ENCODE peak calls at places on chromosomes 16 and 17, in five cellular contexts. C is ovary, K is mammary epithelial cell, U is HCT116, V is upper lobe of right lung. J is an unnamed sample. For H3K36me3, the result is how much of the 10 kb centered on the place peaks cover.

GRCh38 chr17:78131172-78132085 is 858 bp downstream of the TMC8 start:
- DNase-seq in C (no peak), K (no peak), U (no peak), V (peak), J (no peak)

GRCh38 chr17:1158879-1159278 is 20.9 kb downstream of the ABR start:
- DNase-seq in K (no peak), U (no peak), V (no peak), C (no peak), J (no peak)

GRCh38 chr17:78140169-78141051 is 5.8 kb upstream of the C17orf99 start:
- DNase-seq in K (peak), C (peak), V (peak), U (peak), J (peak)

GRCh38 chr16:82979406-82980111 is 352.8 kb downstream of the CDH13 start:
- DNase-seq in C (no peak), U (no peak), V (no peak), K (no peak), J (peak)

GRCh38 chr16:15933781-15934180 is 15.6 kb upstream of the ABCC1 start:
- DNase-seq in V (peak), K (no peak), U (no peak), C (no peak), J (no peak)

GRCh38 chr16:73605309-73605708 is 557.4 kb upstream of the ZFHX3 start:
- DNase-seq in C (no peak), V (no peak), U (no peak), K (no peak), J (no peak)

GRCh38 chr17:66255527-66255971 is 26.3 kb upstream of the APOH start:
- DNase-seq in U (no peak), C (no peak), K (no peak), V (no peak), J (no peak)

GRCh38 chr17:36529121-36529520 is 5.5 kb downstream of the MYO19 start:
- DNase-seq in U (no peak), K (peak), C (no peak), V (no peak), J (no peak)

GRCh38 chr17:74759243-74759801 is 10.9 kb downstream of the NHERF1 start:
- DNase-seq in U (no peak), K (no peak), V (no peak), C (no peak), J (peak)

GRCh38 chr16:64440421-64440831 is 681.4 kb downstream of the CDH11 start:
- DNase-seq in U (no peak), C (no peak), V (no peak), K (peak), J (no peak)

GRCh38 chr16:30063893-30064745 is 1.4 kb upstream of the ALDOA start:
- DNase-seq in U (no peak), V (peak), K (no peak), C (peak), J (peak)

GRCh38 chr17:60149691-60150582 is at the start of gene CA4:
- DNase-seq in V (no peak), K (no peak), C (no peak), U (no peak), J (no peak)

GRCh38 chr17:60148300-60148838 is 1.4 kb upstream of the CA4 start:
- DNase-seq in C (no peak), K (no peak), U (no peak), V (no peak), J (no peak)

GRCh38 chr17:60145006-60145935 is 4.5 kb upstream of the CA4 start:
- DNase-seq in K (peak), C (no peak), U (no peak), V (no peak), J (no peak)

GRCh38 chr17:60146206-60146605 is 3.6 kb upstream of the CA4 start:
- DNase-seq in K (no peak), V (no peak), C (no peak), U (no peak), J (no peak)

DNA sequence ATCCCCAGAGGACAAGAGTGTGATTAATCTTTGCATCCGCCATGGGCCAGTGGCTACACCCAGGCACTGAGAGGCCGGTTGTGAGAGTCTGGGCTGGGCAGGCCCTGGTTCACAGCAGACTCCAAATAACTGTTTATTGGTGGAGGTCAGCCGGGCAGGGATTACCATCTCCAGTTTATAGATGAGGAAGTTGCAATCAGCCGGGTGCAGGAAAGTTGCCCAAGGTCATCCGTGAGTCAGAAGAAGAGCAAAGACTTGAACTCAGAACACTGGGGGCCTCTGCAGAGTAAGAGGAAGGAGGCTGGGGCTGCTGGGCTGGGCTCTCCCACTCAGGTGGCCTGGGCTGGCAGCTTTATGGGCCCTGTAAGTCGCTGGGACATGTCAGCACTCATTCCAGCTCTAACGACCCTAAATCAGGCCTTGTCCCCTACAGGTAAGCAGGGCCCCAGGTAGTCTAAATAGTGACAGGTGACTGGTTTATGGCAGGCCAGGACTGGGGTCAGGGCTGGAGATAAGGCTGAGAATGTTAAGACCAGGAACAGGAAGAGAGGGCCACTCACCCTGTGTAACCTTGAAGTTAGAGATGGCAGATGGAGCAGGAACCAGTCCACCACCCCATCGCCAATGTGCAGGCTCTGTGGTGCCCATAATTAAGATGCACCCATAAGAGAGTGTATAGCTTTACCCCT is 2.1 kb upstream of the CA4 start:
- DNase-seq in U (no peak), K (no peak), C (no peak), V (no peak), J (no peak)
- H3K27ac ChIP-seq in U (no peak), K (no peak), C (no peak), V (no peak), J (no peak)

GRCh38 chr16:50354082-50354481 is 14.7 kb downstream of the BRD7 start:
- DNase-seq in U (no peak), K (no peak), C (no peak), V (no peak), J (no peak)
- H3K36me3 ChIP-seq in U (under half), K (under half), C (under half), V (half or more), J (under half)

GRCh38 chr17:42116705-42117396 is 4.3 kb downstream of the KAT2A start:
- DNase-seq in K (peak), C (peak), U (peak), V (peak), J (peak)
- H3K27ac ChIP-seq in K (no peak), C (no peak), U (no peak), V (no peak), J (no peak)

GRCh38 chr16:85656351-85657266 is 32.1 kb downstream of the GINS2 start:
- DNase-seq in V (no peak), C (peak), U (no peak), K (no peak), J (no peak)

GRCh38 chr16:85659336-85659735 is 29.4 kb downstream of the GINS2 start:
- DNase-seq in K (no peak), C (no peak), U (no peak), V (no peak), J (no peak)

GRCh38 chr16:85657267-85657650 is 31.5 kb downstream of the GINS2 start:
- DNase-seq in U (no peak), K (no peak), C (peak), V (no peak), J (no peak)

GRCh38 chr16:85658504-85659326 is 30.0 kb downstream of the GINS2 start:
- DNase-seq in U (no peak), C (no peak), V (no peak), K (no peak), J (no peak)

DNA sequence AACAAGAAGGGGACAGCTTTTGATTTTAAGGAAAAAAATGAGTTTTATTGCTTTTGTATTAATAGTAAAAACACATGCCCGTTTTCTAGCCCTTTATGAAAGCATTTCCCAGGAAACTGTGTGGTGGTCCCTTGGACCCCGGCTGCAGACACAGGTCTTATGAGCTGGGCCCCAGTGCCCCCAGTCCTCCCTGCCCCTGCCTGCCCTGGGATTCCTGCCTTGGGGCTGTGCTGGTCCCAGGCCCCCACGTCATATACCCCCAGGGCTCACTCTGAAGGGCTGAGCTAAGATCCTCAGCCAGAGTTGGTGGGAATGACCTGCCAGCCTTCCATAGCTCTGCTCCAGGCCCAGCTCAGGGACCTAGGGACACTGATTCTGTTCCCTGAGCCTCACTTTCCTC is 30.8 kb downstream of the GINS2 start:
- DNase-seq in C (no peak), V (no peak), U (no peak), K (no peak), J (no peak)
- H3K36me3 ChIP-seq in C (under half), V (half or more), U (half or more), K (under half), J (under half)

GRCh38 chr16:11914210-11914758 is 1.5 kb downstream of the GSPT1 start:
- DNase-seq in C (no peak), U (no peak), V (no peak), K (peak), J (peak)
- H3K27ac ChIP-seq in C (no peak), U (peak), V (peak), K (peak), J (peak)

DNA sequence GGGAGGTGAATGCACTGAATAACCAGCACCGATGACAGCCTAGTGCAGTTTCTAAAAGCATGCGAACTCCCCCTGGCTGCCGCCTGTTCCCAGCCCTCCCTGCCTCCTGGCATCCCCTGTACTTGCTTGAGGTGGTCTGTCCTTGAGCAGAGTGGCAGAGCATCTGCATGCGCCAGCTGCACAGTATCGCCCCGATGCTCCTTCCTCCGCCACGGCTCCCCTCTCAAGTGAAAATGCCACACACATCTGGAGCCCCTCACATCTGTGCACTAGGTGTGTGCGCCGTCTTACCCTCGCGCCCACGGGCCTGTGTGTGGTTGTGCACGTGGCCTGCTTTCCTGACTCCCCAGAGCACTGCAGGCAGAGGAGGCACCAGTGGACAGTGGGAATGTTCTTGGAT is 111.9 kb downstream of the CCDC182 start:
- DNase-seq in K (no peak), C (no peak), U (no peak), V (peak), J (no peak)
- H3K36me3 ChIP-seq in K (under half), C (under half), U (under half), V (under half), J (under half)

DNA sequence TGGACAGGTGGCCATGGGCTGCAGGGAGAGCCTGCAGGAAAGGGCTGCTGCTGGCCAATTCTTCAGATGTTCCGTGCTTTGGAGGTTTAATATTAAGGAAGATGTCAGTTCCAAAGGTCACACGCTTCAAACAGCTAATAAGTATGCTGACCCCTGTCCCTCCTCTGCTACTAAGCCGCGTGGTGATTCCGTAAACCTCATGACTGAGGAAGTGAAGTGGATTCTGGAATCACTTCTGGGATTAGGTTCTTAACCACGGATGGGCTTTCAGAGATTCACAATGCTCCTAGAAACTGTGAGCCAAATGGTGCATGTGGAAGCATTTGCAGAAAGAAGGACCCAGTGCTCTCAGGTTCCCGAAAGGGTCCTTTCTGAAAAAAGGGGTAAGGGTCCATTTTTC is 28.5 kb upstream of the ERN1 start:
- DNase-seq in V (no peak), K (no peak), U (no peak), C (no peak), J (peak)
- H3K27ac ChIP-seq in V (no peak), K (no peak), U (no peak), C (no peak), J (no peak)

GRCh38 chr17:58082870-58083490 is at the start of gene DYNLL2:
- DNase-seq in K (peak), V (peak), U (peak), C (peak), J (peak)

GRCh38 chr17:58084317-58084981 is 1.2 kb downstream of the DYNLL2 start:
- DNase-seq in U (peak), V (peak), K (peak), C (peak), J (peak)

GRCh38 chr17:58086953-58087352 is 3.7 kb downstream of the DYNLL2 start:
- DNase-seq in K (no peak), V (no peak), U (no peak), C (no peak), J (no peak)

GRCh38 chr17:58083491-58084316 is 485 bp downstream of the DYNLL2 start:
- DNase-seq in V (peak), K (peak), U (no peak), C (peak), J (peak)

DNA sequence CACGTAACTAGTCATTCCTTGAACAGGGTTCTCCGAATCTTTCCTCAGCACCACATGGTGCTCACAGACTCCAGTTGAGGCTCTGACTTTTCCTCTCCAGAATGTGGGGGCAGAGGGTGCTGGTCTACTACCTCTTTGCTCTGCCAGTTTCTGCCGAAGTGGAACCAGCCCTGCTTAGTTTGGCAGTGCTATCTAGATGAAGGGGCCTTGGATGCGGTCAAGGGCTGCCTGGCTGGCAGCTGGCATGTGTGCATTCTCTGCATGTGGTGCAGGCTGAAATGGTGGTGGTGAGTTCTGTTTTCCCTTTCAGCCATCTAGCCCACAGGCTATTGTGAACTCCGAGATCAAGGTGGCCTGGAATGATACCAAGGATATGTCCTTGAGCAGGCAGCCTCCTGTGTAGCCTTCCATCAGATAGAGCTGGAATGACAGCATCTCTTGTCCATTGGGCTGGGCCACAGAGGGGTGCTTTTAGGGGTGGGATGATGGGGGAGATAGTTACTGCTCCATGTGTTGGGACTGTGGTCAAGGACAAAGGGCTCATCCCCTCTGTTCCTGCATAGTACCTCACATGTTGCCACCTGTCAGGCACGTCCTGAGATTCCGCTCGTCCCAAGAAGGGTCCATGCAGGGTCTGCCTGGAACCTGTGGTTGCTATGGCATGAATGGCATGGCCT is 2.0 kb downstream of the DYNLL2 start:
- DNase-seq in K (no peak), C (no peak), V (no peak), U (no peak), J (no peak)
- H3K36me3 ChIP-seq in K (under half), C (under half), V (under half), U (half or more), J (under half)

GRCh38 chr17:10623786-10624338 is 33.2 kb downstream of the MYH3 start:
- DNase-seq in C (no peak), V (no peak), U (no peak), K (no peak), J (no peak)

GRCh38 chr17:10624966-10625365 is 32.1 kb downstream of the MYH3 start:
- DNase-seq in C (no peak), U (no peak), K (no peak), V (no peak), J (no peak)

GRCh38 chr17:10621397-10621796 is 35.7 kb downstream of the MYH3 start:
- DNase-seq in V (no peak), U (no peak), C (no peak), K (no peak), J (no peak)

GRCh38 chr17:10620823-10621222 is 36.3 kb downstream of the MYH3 start:
- DNase-seq in K (peak), U (no peak), V (no peak), C (no peak), J (no peak)

GRCh38 chr17:10622610-10623485 is 34.3 kb downstream of the MYH3 start:
- DNase-seq in C (no peak), V (no peak), U (no peak), K (peak), J (no peak)
- H3K27ac ChIP-seq in C (no peak), V (no peak), U (no peak), K (peak), J (no peak)